ENCODE peak calls at places on chromosomes 7 and 10, in six cellular contexts. H is right lobe of liver, F is sigmoid colon, E is A549, X is body of pancreas, A is heart left ventricle. B is an unnamed sample.

GRCh38 chr10:36066102-36066501 is 424.0 kb upstream of the FZD8 start:
- DNase-seq in H (no peak), F (no peak), E (no peak), X (no peak), A (no peak), B (no peak)

GRCh38 chr7:98562336-98563182 is 54.5 kb upstream of the NPTX2 start:
- DNase-seq in H (no peak), F (peak), E (no peak), X (no peak), A (no peak), B (no peak)

GRCh38 chr10:75431180-75432111 is at the start of gene LRMDA:
- DNase-seq in H (peak), F (peak), E (peak), X (peak), A (peak), B (peak)

GRCh38 chr10:89209718-89210117 is 2.6 kb upstream of the CH25H start:
- DNase-seq in H (no peak), F (no peak), E (no peak), X (no peak), A (no peak), B (no peak)

GRCh38 chr7:97959046-97959445 is 30.9 kb downstream of the OCM2 start:
- DNase-seq in H (no peak), F (no peak), E (no peak), X (no peak), A (no peak), B (no peak)

GRCh38 chr7:27709137-27710075 is 30.6 kb upstream of the TAX1BP1 start:
- DNase-seq in H (no peak), F (no peak), E (no peak), X (no peak), A (no peak), B (peak)

GRCh38 chr7:41693150-41693997 is 9.5 kb downstream of the INHBA start:
- DNase-seq in H (no peak), F (no peak), E (no peak), X (no peak), A (peak), B (no peak)

GRCh38 chr10:26254616-26255015 is 38.0 kb downstream of the GAD2 start:
- DNase-seq in H (no peak), F (no peak), E (no peak), X (no peak), A (no peak), B (no peak)

GRCh38 chr7:50299163-50299562 is 5.4 kb upstream of the IKZF1 start:
- DNase-seq in H (no peak), F (no peak), E (no peak), X (no peak), A (no peak), B (no peak)

GRCh38 chr10:14547826-14548225 is 217.1 kb upstream of the FRMD4A start:
- DNase-seq in H (no peak), F (no peak), E (no peak), X (no peak), A (no peak), B (no peak)

GRCh38 chr10:69994262-69994661 is 58.4 kb upstream of the MACROH2A2 start:
- DNase-seq in H (no peak), F (no peak), E (peak), X (peak), A (peak), B (peak)

GRCh38 chr10:21526184-21526951 is 886 bp upstream of the SKIDA1 start:
- DNase-seq in H (peak), F (peak), E (peak), X (peak), A (peak), B (peak)
- TF ChIP-seq POLR2A in H (peak), F (peak), E (peak), X (peak), A (peak), B (peak)

DNA sequence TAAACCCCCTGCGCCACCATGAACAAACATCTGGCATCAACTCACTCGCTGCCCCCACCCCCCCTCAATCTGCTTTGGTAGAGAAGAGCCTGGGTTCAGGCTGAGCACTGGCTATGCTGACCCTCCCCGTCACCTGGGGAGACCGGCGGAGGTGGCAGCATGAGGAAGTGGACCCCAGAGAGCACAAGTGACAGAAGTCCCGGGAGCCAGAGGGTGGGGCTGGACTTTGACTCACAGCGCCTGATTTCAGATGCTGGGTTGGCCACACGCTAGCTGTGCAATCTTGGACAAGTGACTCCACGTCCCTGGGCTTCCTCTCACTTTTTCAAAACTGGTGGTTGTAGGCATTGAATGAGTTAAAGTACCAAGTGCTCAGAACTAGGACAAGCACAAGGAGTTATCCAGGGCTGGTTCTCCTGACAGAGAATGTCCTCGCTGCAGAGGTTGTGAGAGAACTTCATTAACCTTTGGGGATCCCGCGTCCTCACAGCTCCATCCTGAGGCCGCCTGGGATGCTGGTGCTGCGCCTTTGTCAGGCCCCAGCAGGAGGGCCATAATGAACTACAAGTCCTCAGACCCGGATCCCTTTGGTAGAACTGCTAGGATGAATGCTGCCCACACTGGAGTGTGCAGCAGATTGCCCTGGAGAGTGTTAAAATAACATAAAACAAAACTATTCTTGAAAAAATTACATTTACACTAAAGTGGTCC is 48.8 kb upstream of the RASGEF1A start:
- DNase-seq in H (no peak), F (no peak), E (no peak), X (no peak), A (no peak), B (no peak)
- TF ChIP-seq POLR2A in H (no peak), F (no peak), E (no peak), X (no peak), A (no peak), B (no peak)

DNA sequence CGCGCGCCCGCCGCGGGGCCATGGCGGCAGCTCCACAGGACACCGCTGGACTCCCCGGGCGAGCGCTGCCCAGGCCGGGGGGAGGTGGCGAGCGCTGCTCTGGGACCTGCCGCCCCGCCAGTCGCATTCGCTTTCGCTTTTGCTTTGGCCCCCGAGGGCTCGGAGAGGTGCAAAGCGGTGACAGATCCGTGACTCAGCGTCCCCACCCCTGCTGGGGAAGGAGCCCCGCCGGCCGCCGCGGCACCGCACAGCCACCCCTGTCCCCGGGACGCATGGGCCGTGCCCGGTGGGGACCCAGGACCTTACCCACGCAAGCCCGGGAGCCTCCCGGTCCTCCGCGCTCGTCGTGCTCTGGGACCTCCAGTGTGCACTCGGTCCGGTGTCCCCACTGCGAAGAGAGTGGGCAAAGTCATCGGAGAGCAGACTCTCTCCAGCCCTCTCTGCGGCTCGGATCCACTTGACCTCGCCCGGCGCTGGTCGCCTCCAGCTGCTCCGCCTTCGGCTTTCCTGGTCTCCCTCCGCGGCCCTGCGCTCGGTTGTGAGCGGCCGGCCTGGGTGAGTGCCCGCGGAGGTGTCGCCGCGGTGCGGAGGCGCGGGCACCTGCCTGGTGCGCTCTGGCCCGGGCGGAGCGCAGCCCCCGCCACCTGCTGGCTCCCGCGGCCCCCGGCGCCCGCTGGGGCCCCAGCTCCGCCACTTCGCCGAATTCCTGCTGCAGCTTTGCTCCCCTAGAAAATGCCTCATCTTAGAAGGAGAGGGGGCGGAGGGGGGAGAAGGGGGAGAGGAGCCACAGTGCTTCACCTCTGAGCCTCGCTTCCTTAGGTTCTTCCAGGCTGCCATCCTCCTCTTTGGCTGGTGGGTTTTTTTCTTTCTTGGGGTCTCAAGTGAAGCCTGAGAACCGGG is at the start of gene IL15RA:
- DNase-seq in H (peak), F (peak), E (peak), X (peak), A (peak), B (peak)
- TF ChIP-seq POLR2A in H (peak), F (no peak), E (no peak), X (peak), A (peak), B (peak)

GRCh38 chr10:6578221-6579192 is 1.6 kb downstream of the PRKCQ start:
- DNase-seq in H (no peak), F (no peak), E (no peak), X (no peak), A (no peak), B (peak)

GRCh38 chr10:6579193-6579903 is 728 bp downstream of the PRKCQ start:
- DNase-seq in H (no peak), F (no peak), E (no peak), X (peak), A (no peak), B (peak)

GRCh38 chr10:6579904-6580278 is at the start of gene PRKCQ:
- DNase-seq in H (peak), F (no peak), E (peak), X (peak), A (no peak), B (no peak)

GRCh38 chr10:6581750-6582697 is 1.9 kb upstream of the PRKCQ start:
- DNase-seq in H (no peak), F (no peak), E (no peak), X (no peak), A (no peak), B (peak)

GRCh38 chr10:6580279-6581029 is 378 bp upstream of the PRKCQ start:
- DNase-seq in H (peak), F (peak), E (peak), X (peak), A (peak), B (peak)
- TF ChIP-seq POLR2A in H (peak), F (no peak), E (peak), X (peak), A (no peak), B (peak)

GRCh38 chr10:101032637-101033201 is 1.7 kb downstream of the SFXN3 start:
- DNase-seq in H (peak), F (peak), E (peak), X (peak), A (peak), B (peak)
- TF ChIP-seq POLR2A in H (no peak), F (no peak), E (no peak), X (peak), A (no peak), B (peak)

GRCh38 chr10:119207367-119207668 is at the start of gene GRK5:
- DNase-seq in H (peak), F (peak), E (peak), X (peak), A (peak), B (peak)
- TF ChIP-seq POLR2A in H (peak), F (no peak), E (peak), X (no peak), A (peak), B (no peak)

GRCh38 chr10:49534670-49535381 is 4.1 kb downstream of the ERCC6 start:
- DNase-seq in H (no peak), F (no peak), E (no peak), X (no peak), A (no peak), B (no peak)

GRCh38 chr10:49539320-49539885 is 482 bp upstream of the ERCC6 start:
- DNase-seq in H (peak), F (peak), E (peak), X (peak), A (peak), B (peak)

GRCh38 chr10:49541762-49542161 is 2.8 kb upstream of the ERCC6 start:
- DNase-seq in H (no peak), F (no peak), E (no peak), X (no peak), A (no peak), B (no peak)

GRCh38 chr10:49542353-49542752 is 3.4 kb upstream of the ERCC6 start:
- DNase-seq in H (no peak), F (no peak), E (no peak), X (no peak), A (no peak), B (no peak)

DNA sequence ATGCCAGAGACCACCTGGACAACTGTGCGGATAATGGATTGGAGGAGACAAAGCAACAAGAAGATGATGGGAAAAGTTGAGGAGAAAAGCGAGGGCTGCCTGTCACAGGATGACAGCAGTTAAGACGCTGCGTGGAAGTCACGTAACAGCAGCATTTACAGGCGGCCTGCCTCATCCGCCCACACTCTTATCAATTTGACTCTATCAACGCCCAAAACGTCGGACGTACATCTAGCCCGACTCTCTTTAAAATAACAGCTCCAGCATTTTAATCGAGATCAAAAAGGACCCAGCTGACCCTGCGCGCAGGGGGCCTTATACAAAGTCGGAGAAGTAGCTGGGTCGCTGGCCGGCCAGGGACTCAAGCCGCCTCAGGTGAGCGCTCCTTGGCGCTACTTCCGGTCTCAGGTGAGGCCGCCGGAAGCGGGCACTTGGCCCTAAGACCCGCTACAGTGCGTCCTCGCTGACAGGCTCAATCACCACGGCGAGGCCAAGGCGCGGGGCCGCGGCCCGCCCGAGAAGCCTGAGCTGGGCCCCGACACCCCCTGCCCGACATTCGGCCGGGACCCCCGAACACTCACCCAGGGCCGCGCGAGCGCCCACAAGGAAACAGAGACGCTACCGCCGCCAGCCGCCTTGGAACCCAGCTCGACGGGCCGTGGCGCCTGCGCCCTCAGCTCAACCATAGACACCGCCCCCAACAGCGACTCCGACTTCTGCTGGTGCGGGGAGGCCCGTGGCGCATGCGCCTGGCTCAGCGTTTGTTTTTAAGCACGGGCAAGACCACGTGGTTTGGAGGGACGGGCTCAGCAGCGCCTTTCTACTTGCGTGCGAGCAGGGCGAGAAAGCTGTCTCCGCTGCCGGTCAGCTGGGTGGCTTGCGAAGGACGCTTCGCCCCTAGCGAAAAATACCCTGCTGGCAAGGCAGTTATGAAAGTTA is at the start of gene ERCC6:
- DNase-seq in H (peak), F (peak), E (peak), X (peak), A (peak), B (peak)
- TF ChIP-seq POLR2A in H (peak), F (peak), E (peak), X (peak), A (peak), B (peak)